ENCODE peak calls at places on chromosomes 2 and 18, in ten cellular contexts. V is H9; I is A172; P is ELF-1; B is right cardiac atrium; G is NCI-H226; X is psoas muscle; C is stimulated activated CD8-positive, alpha-beta memory T cell treated with anti-CD3 and anti-CD28 coated beads, Interleukin-7, amount 100 ng/mL, for 24 hours; K is NCI-H2081 treated with DMSO at 0.1 percent for 48 hours; J is Daoy. M is an unnamed sample.

GRCh38 chr2:119158563-119159347 is at the start of gene C1QL2:
- DNase-seq in V (peak), I (no peak), P (peak), B (no peak), G (no peak), X (no peak), C (no peak), K (no peak), J (peak), M (peak)

GRCh38 chr2:226726546-226726945 is 73.1 kb downstream of the IRS1 start:
- DNase-seq in V (no peak), I (peak), P (no peak), B (no peak), G (no peak), X (no peak), C (no peak), K (no peak), J (no peak), M (no peak)

GRCh38 chr2:162710282-162710891 is 128.2 kb downstream of the KCNH7 start:
- DNase-seq in V (no peak), I (no peak), P (no peak), B (no peak), G (no peak), X (no peak), C (no peak), K (peak), J (no peak), M (no peak)

GRCh38 chr18:50855976-50856772 is 22.7 kb upstream of the ME2 start:
- DNase-seq in V (no peak), I (no peak), P (no peak), B (no peak), G (no peak), X (no peak), C (no peak), K (no peak), J (no peak), M (no peak)

GRCh38 chr2:177588671-177589070 is 196.1 kb downstream of the AGPS start:
- DNase-seq in V (no peak), I (no peak), P (no peak), B (no peak), G (no peak), X (no peak), C (no peak), K (no peak), J (no peak), M (no peak)

GRCh38 chr2:16204791-16205620 is 264.7 kb downstream of the MYCN start:
- DNase-seq in V (no peak), I (no peak), P (no peak), B (no peak), G (no peak), X (no peak), C (no peak), K (no peak), J (no peak), M (no peak)

GRCh38 chr2:8346238-8346637 is 335.6 kb upstream of the ID2 start:
- DNase-seq in V (no peak), I (no peak), P (no peak), B (no peak), G (no peak), X (no peak), C (no peak), K (no peak), J (no peak), M (no peak)

GRCh38 chr2:158760887-158761286 is 34.2 kb upstream of the DAPL1 start:
- DNase-seq in V (no peak), I (no peak), P (no peak), B (no peak), G (no peak), X (no peak), C (no peak), K (no peak), J (no peak), M (no peak)

GRCh38 chr2:221779614-221780067 is 207.5 kb upstream of the EPHA4 start:
- DNase-seq in V (no peak), I (peak), P (no peak), B (peak), G (peak), X (peak), C (no peak), K (no peak), J (no peak), M (no peak)

GRCh38 chr2:223465793-223466192 is 136.4 kb downstream of the SCG2 start:
- DNase-seq in V (no peak), I (peak), P (no peak), B (peak), G (peak), X (peak), C (no peak), K (no peak), J (peak), M (no peak)

GRCh38 chr2:177724398-177725287 is 332.1 kb downstream of the AGPS start:
- DNase-seq in V (peak), I (peak), P (peak), B (peak), G (no peak), X (peak), C (peak), K (peak), J (peak), M (peak)

GRCh38 chr2:237549216-237550056 is 16.9 kb upstream of the PRLH start:
- DNase-seq in V (no peak), I (no peak), P (no peak), B (no peak), G (no peak), X (no peak), C (no peak), K (no peak), J (no peak), M (no peak)

GRCh38 chr2:137210039-137210438 is 444.7 kb downstream of the THSD7B start:
- DNase-seq in V (no peak), I (no peak), P (no peak), B (no peak), G (no peak), X (no peak), C (no peak), K (no peak), J (no peak), M (no peak)

GRCh38 chr2:200985806-200986205 is 22.3 kb upstream of the ORC2 start:
- DNase-seq in V (no peak), I (no peak), P (no peak), B (no peak), G (no peak), X (no peak), C (no peak), K (no peak), J (no peak), M (no peak)

GRCh38 chr18:52715961-52716360 is 376.0 kb downstream of the DCC start:
- DNase-seq in V (no peak), I (no peak), P (peak), B (no peak), G (no peak), X (no peak), C (no peak), K (no peak), J (no peak), M (no peak)

GRCh38 chr18:62329676-62330454 is 4.8 kb downstream of the TNFRSF11A start:
- DNase-seq in V (no peak), I (peak), P (no peak), B (peak), G (no peak), X (no peak), C (no peak), K (no peak), J (peak), M (peak)

GRCh38 chr2:224987733-224988132 is 54.5 kb downstream of the DOCK10 start:
- DNase-seq in V (no peak), I (peak), P (no peak), B (no peak), G (no peak), X (no peak), C (no peak), K (no peak), J (no peak), M (peak)

GRCh38 chr2:140863713-140864112 is 1267.1 kb downstream of the LRP1B start:
- DNase-seq in V (no peak), I (peak), P (no peak), B (no peak), G (peak), X (no peak), C (no peak), K (peak), J (no peak), M (peak)

GRCh38 chr2:143336719-143337210 is 207.5 kb downstream of the ARHGAP15 start:
- DNase-seq in V (no peak), I (no peak), P (no peak), B (no peak), G (no peak), X (no peak), C (no peak), K (no peak), J (no peak), M (no peak)

GRCh38 chr2:69082430-69082997 is 69.5 kb downstream of the ANTXR1 start:
- DNase-seq in V (no peak), I (peak), P (no peak), B (peak), G (peak), X (no peak), C (no peak), K (no peak), J (peak), M (peak)

GRCh38 chr2:26948800-26949199 is 21.6 kb upstream of the MAPRE3 start:
- DNase-seq in V (no peak), I (no peak), P (no peak), B (no peak), G (no peak), X (no peak), C (no peak), K (no peak), J (no peak), M (no peak)

GRCh38 chr2:46569061-46569560 is 89.7 kb downstream of the TMEM247 start:
- DNase-seq in V (no peak), I (no peak), P (no peak), B (no peak), G (no peak), X (no peak), C (no peak), K (no peak), J (no peak), M (no peak)